ENCODE peak calls at places on chromosomes 1 and 21, in eight cellular contexts. X, O, V, M, C, F, G and T are unnamed samples.

GRCh38 chr1:43432171-43432860 is 21.4 kb downstream of the HYI start:
- DNase-seq in M (no peak), X (no peak), C (no peak), G (no peak), V (no peak), O (no peak), F (no peak), T (no peak)

GRCh38 chr1:100322436-100323211 is 29.7 kb upstream of the CDC14A start:
- DNase-seq in M (no peak), C (no peak), F (no peak), G (no peak), X (no peak), V (no peak), O (no peak), T (no peak)

GRCh38 chr1:185152187-185152767 is 4.5 kb downstream of the TRMT1L start:
- DNase-seq in M (no peak), X (no peak), G (no peak), O (no peak), C (no peak), V (no peak), F (no peak), T (no peak)

GRCh38 chr1:159076753-159077656 is at the start of gene AIM2:
- DNase-seq in M (no peak), F (peak), X (peak), O (no peak), C (no peak), G (no peak), V (peak), T (no peak)

GRCh38 chr1:33826711-33827110 is 37.2 kb upstream of the HMGB4 start:
- DNase-seq in X (no peak), M (no peak), F (no peak), V (no peak), G (no peak), C (no peak), O (no peak), T (no peak)

GRCh38 chr1:246503341-246503740 is 3.7 kb downstream of the SMYD3 start:
- DNase-seq in M (no peak), F (no peak), O (no peak), X (no peak), C (peak), V (no peak), G (no peak), T (no peak)

GRCh38 chr1:169307176-169307575 is 60.4 kb downstream of the NME7 start:
- DNase-seq in M (no peak), O (no peak), C (no peak), F (no peak), V (no peak), X (no peak), G (no peak), T (no peak)

GRCh38 chr1:116674761-116675160 is 7.2 kb upstream of the IGSF3 start:
- DNase-seq in O (no peak), X (no peak), M (no peak), C (no peak), F (no peak), G (no peak), V (no peak), T (no peak)

GRCh38 chr1:109959974-109960744 is 24.4 kb upstream of the AHCYL1 start:
- DNase-seq in C (no peak), G (peak), O (no peak), V (no peak), F (no peak), X (no peak), M (no peak), T (no peak)

GRCh38 chr1:115732307-115732706 is 36.2 kb downstream of the CASQ2 start:
- DNase-seq in X (no peak), C (no peak), V (no peak), M (no peak), O (no peak), F (no peak), G (no peak), T (no peak)

GRCh38 chr1:4170548-4170947 is 270.5 kb upstream of the C1orf174 start:
- DNase-seq in X (no peak), M (no peak), F (no peak), C (no peak), G (no peak), V (peak), O (no peak), T (no peak)

GRCh38 chr1:19668893-19669292 is 4.2 kb downstream of the HTR6 start:
- DNase-seq in V (no peak), F (no peak), C (no peak), X (no peak), O (no peak), M (no peak), G (no peak), T (no peak)

GRCh38 chr1:231590453-231591198 is 36.0 kb upstream of the DISC1 start:
- DNase-seq in X (no peak), F (peak), M (no peak), G (peak), V (peak), C (peak), O (no peak), T (peak)

GRCh38 chr1:200850554-200850953 is 22.2 kb upstream of the GPR25 start:
- DNase-seq in C (no peak), G (no peak), X (no peak), F (no peak), O (no peak), V (no peak), M (no peak), T (no peak)

GRCh38 chr1:173393655-173393993 is 83.5 kb upstream of the PRDX6 start:
- DNase-seq in O (no peak), F (no peak), G (no peak), X (no peak), V (no peak), C (no peak), M (no peak), T (no peak)

GRCh38 chr1:3981261-3981660 is 81.2 kb upstream of the C1orf174 start:
- DNase-seq in M (no peak), F (no peak), O (no peak), V (no peak), C (no peak), G (no peak), X (no peak), T (no peak)

GRCh38 chr1:33893147-33893830 is 29.4 kb downstream of the HMGB4 start:
- DNase-seq in O (no peak), F (no peak), X (no peak), C (no peak), V (no peak), M (no peak), G (peak), T (no peak)

GRCh38 chr21:34367320-34367935 is 3.6 kb downstream of the KCNE2 start:
- DNase-seq in G (no peak), C (peak), O (no peak), X (no peak), F (peak), M (peak), V (no peak), T (peak)

GRCh38 chr21:46054447-46054846 is 43.5 kb upstream of the COL6A2 start:
- DNase-seq in M (no peak), V (peak), F (no peak), G (peak), O (peak), X (no peak), C (no peak), T (no peak)

GRCh38 chr21:32312976-32313375 is 14.3 kb downstream of the MRAP start:
- DNase-seq in G (no peak), M (no peak), F (no peak), X (no peak), O (no peak), V (peak), C (no peak), T (no peak)

GRCh38 chr1:204592246-204592948 is 76.2 kb downstream of the MDM4 start:
- DNase-seq in F (no peak), M (no peak), G (no peak), X (no peak), O (no peak), V (no peak), C (no peak), T (no peak)

GRCh38 chr1:52306227-52307006 is 59.6 kb downstream of the CC2D1B start:
- DNase-seq in F (no peak), O (no peak), M (no peak), X (no peak), G (no peak), C (no peak), V (no peak), T (no peak)

GRCh38 chr1:48356901-48357300 is 115.1 kb downstream of the SPATA6 start:
- DNase-seq in G (no peak), V (no peak), F (no peak), O (no peak), M (no peak), X (no peak), C (no peak), T (no peak)

GRCh38 chr1:246534114-246534513 is 27.0 kb upstream of the SMYD3 start:
- DNase-seq in X (no peak), O (no peak), G (no peak), F (no peak), M (no peak), V (no peak), C (no peak), T (no peak)

GRCh38 chr1:178341218-178341956 is 155.4 kb downstream of the CLEC20A start:
- DNase-seq in M (no peak), V (no peak), O (peak), X (no peak), F (peak), C (peak), G (peak), T (peak)

GRCh38 chr1:43237131-43237530 is 32.7 kb upstream of the TMEM125 start:
- DNase-seq in G (peak), F (peak), O (no peak), M (no peak), V (no peak), C (no peak), X (no peak), T (peak)

GRCh38 chr21:28431527-28432200 is 561.0 kb downstream of the LTN1 start:
- DNase-seq in C (no peak), G (no peak), O (no peak), V (no peak), X (no peak), M (no peak), F (no peak), T (no peak)

GRCh38 chr1:170929412-170929834 is 5.9 kb upstream of the MROH9 start:
- DNase-seq in C (no peak), F (no peak), G (no peak), X (no peak), V (no peak), O (no peak), M (no peak), T (no peak)

GRCh38 chr1:161099090-161099802 is 1.1 kb downstream of the KLHDC9 start:
- DNase-seq in O (no peak), F (peak), G (no peak), X (no peak), M (no peak), C (no peak), V (no peak), T (peak)

GRCh38 chr1:211133393-211133840 is 531 bp downstream of the KCNH1 start:
- DNase-seq in G (peak), O (no peak), C (no peak), X (no peak), M (no peak), V (no peak), F (no peak), T (peak)

GRCh38 chr21:31554511-31555022 is 104.9 kb upstream of the SOD1 start:
- DNase-seq in O (no peak), M (no peak), X (peak), C (peak), G (no peak), V (peak), F (no peak), T (no peak)

GRCh38 chr1:205963352-205963751 is 20.1 kb upstream of the SLC26A9 start:
- DNase-seq in C (no peak), G (peak), O (no peak), F (no peak), X (no peak), M (no peak), V (no peak), T (no peak)

GRCh38 chr1:31445951-31446350 is 32.9 kb downstream of the SERINC2 start:
- DNase-seq in G (no peak), F (no peak), X (no peak), V (no peak), M (no peak), O (no peak), C (no peak), T (no peak)

GRCh38 chr1:186927884-186928283 is 99.1 kb downstream of the PLA2G4A start:
- DNase-seq in O (no peak), M (no peak), V (no peak), C (peak), X (no peak), G (no peak), F (peak), T (no peak)

GRCh38 chr1:214843281-214843680 is 239.3 kb upstream of the KCNK2 start:
- DNase-seq in O (no peak), V (no peak), C (no peak), X (no peak), M (no peak), G (peak), F (no peak), T (no peak)

GRCh38 chr1:231507476-231508355 is 20.8 kb upstream of the TSNAX start:
- DNase-seq in G (no peak), O (no peak), F (no peak), M (no peak), C (no peak), V (no peak), X (no peak), T (no peak)

GRCh38 chr1:156727914-156728598 is at the start of gene METTL25B:
- DNase-seq in V (no peak), G (peak), M (no peak), F (peak), X (no peak), O (peak), C (peak), T (peak)